ENCODE peak calls at places on chromosomes 2 and 18, in ten cellular contexts. L, D, X, G, A, S, W, Y, C and P are unnamed samples.

GRCh38 chr2:227509086-227509485 is 37.1 kb downstream of the AGFG1 start:
- DNase-seq in X (no peak), S (no peak), L (no peak), A (no peak), D (no peak), W (no peak), Y (no peak), G (no peak), C (no peak), P (no peak)

GRCh38 chr2:16394072-16394985 is 271.3 kb downstream of the CYRIA start:
- DNase-seq in D (no peak), C (no peak), W (no peak), G (no peak), Y (no peak), A (no peak), L (no peak), X (no peak), S (no peak), P (no peak)

GRCh38 chr18:73879771-73880170 is 267.9 kb downstream of the FBXO15 start:
- DNase-seq in G (no peak), D (no peak), S (no peak), X (peak), L (no peak), W (no peak), C (no peak), A (no peak), Y (no peak), P (no peak)

GRCh38 chr2:203603451-203604389 is 68.6 kb upstream of the RAPH1 start:
- DNase-seq in Y (no peak), A (no peak), G (no peak), D (no peak), X (no peak), W (no peak), S (no peak), L (no peak), C (no peak), P (no peak)

GRCh38 chr2:43464546-43464945 is 131.3 kb downstream of the THADA start:
- DNase-seq in A (no peak), S (no peak), D (no peak), X (no peak), L (peak), G (no peak), Y (no peak), C (no peak), W (no peak), P (no peak)

GRCh38 chr2:229409751-229410181 is 138.7 kb upstream of the PID1 start:
- DNase-seq in D (no peak), W (no peak), C (no peak), X (peak), L (no peak), Y (no peak), S (no peak), G (no peak), A (no peak), P (no peak)

GRCh38 chr2:172395503-172395902 is 31.9 kb upstream of the ITGA6 start:
- DNase-seq in G (no peak), D (no peak), X (no peak), A (no peak), C (no peak), W (no peak), S (no peak), L (no peak), Y (no peak), P (no peak)

GRCh38 chr18:44852818-44853217 is 172.1 kb downstream of the SETBP1 start:
- DNase-seq in D (no peak), C (no peak), W (no peak), L (no peak), Y (no peak), A (no peak), S (no peak), G (no peak), X (no peak), P (no peak)

GRCh38 chr2:191701696-191702095 is 23.8 kb downstream of the NABP1 start:
- DNase-seq in G (no peak), A (no peak), X (no peak), Y (no peak), D (no peak), L (no peak), C (no peak), S (no peak), W (no peak), P (no peak)

GRCh38 chr2:197517150-197517549 is 1.3 kb downstream of the MOB4 start:
- DNase-seq in X (no peak), S (peak), D (no peak), W (no peak), C (no peak), G (no peak), A (no peak), Y (no peak), L (no peak), P (no peak)